ENCODE peak calls at places on chromosomes 13 and 19, in eight cellular contexts. A is effector memory CD4-positive, alpha-beta T cell; U is psoas muscle; N is naive thymus-derived CD4-positive, alpha-beta T cell; J is DND-41; X is left lung; Z is Caco-2; V is astrocyte. W is an unnamed sample.

GRCh38 chr19:9250630-9251029 is at the start of gene OR7E24:
- DNase-seq in X (no peak), A (no peak), N (no peak), Z (no peak), V (no peak), J (no peak), U (no peak), W (no peak)

GRCh38 chr13:108427355-108427754 is 157.8 kb downstream of the TNFSF13B start:
- DNase-seq in N (no peak), A (no peak), V (no peak), U (no peak), J (no peak), X (no peak), Z (no peak), W (peak)

GRCh38 chr19:29404015-29404414 is 121.8 kb upstream of the VSTM2B start:
- DNase-seq in A (no peak), U (no peak), V (no peak), Z (no peak), J (no peak), N (no peak), X (no peak), W (no peak)

GRCh38 chr19:55189424-55189823 is 9.3 kb upstream of the SYT5 start:
- DNase-seq in U (peak), X (no peak), J (no peak), N (no peak), A (no peak), V (peak), Z (no peak), W (peak)

GRCh38 chr19:51421229-51422052 is 4.0 kb upstream of the SIGLEC10 start:
- DNase-seq in Z (no peak), A (no peak), U (no peak), V (no peak), X (no peak), N (no peak), J (no peak), W (no peak)

GRCh38 chr13:47249296-47249695 is 352.4 kb upstream of the HTR2A start:
- DNase-seq in J (no peak), A (no peak), X (no peak), V (no peak), N (no peak), Z (no peak), U (no peak), W (no peak)

GRCh38 chr13:46165485-46166220 is 16.3 kb downstream of the LCP1 start:
- DNase-seq in Z (no peak), N (no peak), V (peak), J (no peak), X (no peak), A (no peak), U (no peak), W (no peak)

GRCh38 chr19:49580264-49581006 is at the start of gene NOSIP:
- DNase-seq in Z (peak), X (peak), U (peak), V (peak), N (peak), A (peak), J (peak), W (peak)

GRCh38 chr13:35994131-35994966 is 136.8 kb downstream of the DCLK1 start:
- DNase-seq in V (peak), Z (no peak), A (no peak), U (peak), N (no peak), X (no peak), J (no peak), W (peak)

GRCh38 chr19:46782355-46783019 is 5.9 kb downstream of the SLC1A5 start:
- DNase-seq in X (no peak), V (no peak), Z (no peak), J (no peak), A (no peak), U (no peak), N (no peak), W (no peak)

GRCh38 chr19:46785980-46786235 is 2.5 kb downstream of the SLC1A5 start:
- DNase-seq in U (no peak), N (no peak), A (no peak), J (no peak), X (no peak), Z (no peak), V (no peak), W (no peak)

GRCh38 chr19:46784262-46785053 is 3.9 kb downstream of the SLC1A5 start:
- DNase-seq in V (peak), U (peak), X (peak), Z (peak), J (peak), N (no peak), A (no peak), W (peak)

GRCh38 chr19:46785054-46785979 is 3.1 kb downstream of the SLC1A5 start:
- DNase-seq in J (no peak), A (no peak), U (no peak), X (no peak), Z (no peak), V (no peak), N (no peak), W (no peak)

DNA sequence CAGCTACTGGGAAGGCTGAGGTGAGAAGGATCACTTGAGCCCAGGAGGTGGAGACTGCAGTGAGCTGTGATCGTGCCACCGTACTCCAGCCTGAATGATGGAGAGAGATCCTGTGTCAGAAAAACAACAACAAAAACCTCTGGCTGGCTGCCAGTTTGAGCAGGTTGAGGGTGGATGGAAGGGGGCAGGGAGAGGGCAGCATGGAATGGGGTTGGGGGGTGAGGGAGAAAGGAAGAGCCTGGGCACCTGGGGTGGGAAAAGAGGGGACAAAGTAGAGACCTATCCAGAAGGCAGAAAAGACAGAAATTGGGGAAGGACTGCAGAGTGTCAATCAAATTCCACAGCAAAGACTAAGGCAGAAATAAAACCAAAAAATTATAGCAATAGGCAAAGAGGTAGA is 4.7 kb downstream of the SLC1A5 start:
- DNase-seq in V (no peak), A (no peak), N (no peak), J (no peak), Z (no peak), X (no peak), U (no peak), W (no peak)
- H3K4me3 ChIP-seq in V (peak), A (no peak), N (no peak), J (peak), Z (no peak), X (peak), U (no peak), W (no peak)

GRCh38 chr13:51179432-51179971 is 42.7 kb upstream of the FAM124A start:
- DNase-seq in U (no peak), N (no peak), J (no peak), V (no peak), X (no peak), Z (no peak), A (no peak), W (no peak)

GRCh38 chr13:51175639-51176038 is 46.6 kb upstream of the FAM124A start:
- DNase-seq in J (no peak), X (no peak), N (no peak), A (no peak), Z (no peak), U (no peak), V (no peak), W (no peak)

GRCh38 chr13:51177188-51177587 is 45.0 kb upstream of the FAM124A start:
- DNase-seq in X (no peak), A (no peak), U (no peak), V (no peak), N (no peak), J (no peak), Z (no peak), W (no peak)

GRCh38 chr13:51178456-51179074 is 43.6 kb upstream of the FAM124A start:
- DNase-seq in A (no peak), V (no peak), J (no peak), X (no peak), N (no peak), Z (no peak), U (no peak), W (no peak)

DNA sequence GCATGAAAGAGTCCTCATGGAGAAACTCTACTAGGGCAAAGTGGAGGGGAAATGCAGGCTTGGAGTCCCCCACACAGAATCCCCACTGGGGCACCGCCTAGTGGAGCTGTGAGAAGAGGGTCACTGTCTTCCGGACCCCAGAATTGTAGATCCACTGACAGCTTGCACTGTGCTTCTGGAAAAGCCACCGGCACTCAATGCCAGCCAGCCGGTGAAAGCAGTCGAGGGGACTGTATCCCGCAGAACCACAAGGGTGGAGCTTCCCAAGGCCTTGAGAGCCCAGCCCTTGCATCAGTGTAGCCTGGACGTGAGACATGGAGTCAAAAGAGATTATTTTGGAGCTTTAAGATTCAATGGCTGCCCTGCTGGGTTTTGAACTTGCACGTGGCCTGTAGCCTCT is 47.2 kb upstream of the FAM124A start:
- DNase-seq in A (no peak), J (no peak), Z (no peak), V (no peak), U (no peak), X (no peak), N (no peak), W (no peak)
- H3K4me3 ChIP-seq in A (no peak), J (no peak), Z (no peak), V (no peak), U (no peak), X (no peak), N (no peak), W (no peak)

GRCh38 chr13:98591721-98592352 is 14.9 kb upstream of the STK24 start:
- DNase-seq in N (no peak), X (no peak), A (no peak), Z (no peak), V (no peak), U (no peak), J (no peak), W (no peak)
- H3K4me3 ChIP-seq in N (no peak), X (no peak), A (no peak), Z (no peak), V (no peak), U (no peak), J (no peak), W (no peak)

DNA sequence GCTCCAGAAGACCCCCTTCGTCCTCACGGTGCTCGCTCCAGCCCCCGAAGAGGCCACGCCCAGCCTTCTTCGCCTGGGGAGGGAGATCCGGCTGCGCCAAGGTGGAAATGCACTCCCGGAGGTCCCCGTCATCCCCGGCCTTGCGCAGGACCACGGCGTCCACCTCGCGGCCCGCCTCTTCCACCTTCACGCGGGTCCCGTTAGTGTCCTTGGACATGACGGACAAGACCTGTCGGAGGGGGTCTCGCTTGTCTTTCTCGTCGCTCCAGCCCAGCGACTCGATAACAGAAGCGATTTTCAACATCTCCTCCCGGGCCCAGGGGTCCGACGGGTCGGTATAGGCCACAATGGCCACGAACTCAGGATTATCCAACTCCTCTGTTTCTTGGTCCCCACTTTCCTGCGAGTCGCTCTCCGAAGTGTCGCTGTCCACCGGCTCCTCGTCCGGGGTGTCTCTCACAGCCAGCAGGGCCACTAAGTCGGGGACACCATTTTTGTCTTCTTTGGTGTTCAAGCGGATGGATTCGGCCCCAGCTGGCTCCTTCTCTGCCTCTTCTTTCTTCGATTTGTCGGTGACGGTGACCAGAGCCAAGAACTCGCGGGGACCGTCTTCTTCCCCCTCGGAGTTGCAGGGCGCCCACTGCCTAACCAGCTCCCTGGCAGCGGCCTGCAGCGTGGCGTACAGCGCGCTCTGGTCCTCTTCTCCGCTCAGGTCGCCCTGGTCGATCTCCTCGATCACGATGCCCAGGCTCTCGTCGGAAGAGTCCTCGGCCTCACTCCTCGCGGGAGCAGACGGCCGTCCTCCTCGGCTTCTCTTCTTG is 1.3 kb downstream of the PNMA8B start:
- DNase-seq in Z (no peak), X (peak), U (no peak), J (no peak), V (no peak), N (no peak), A (no peak), W (no peak)
- H3K4me3 ChIP-seq in Z (no peak), X (peak), U (peak), J (no peak), V (no peak), N (peak), A (peak), W (no peak)

DNA sequence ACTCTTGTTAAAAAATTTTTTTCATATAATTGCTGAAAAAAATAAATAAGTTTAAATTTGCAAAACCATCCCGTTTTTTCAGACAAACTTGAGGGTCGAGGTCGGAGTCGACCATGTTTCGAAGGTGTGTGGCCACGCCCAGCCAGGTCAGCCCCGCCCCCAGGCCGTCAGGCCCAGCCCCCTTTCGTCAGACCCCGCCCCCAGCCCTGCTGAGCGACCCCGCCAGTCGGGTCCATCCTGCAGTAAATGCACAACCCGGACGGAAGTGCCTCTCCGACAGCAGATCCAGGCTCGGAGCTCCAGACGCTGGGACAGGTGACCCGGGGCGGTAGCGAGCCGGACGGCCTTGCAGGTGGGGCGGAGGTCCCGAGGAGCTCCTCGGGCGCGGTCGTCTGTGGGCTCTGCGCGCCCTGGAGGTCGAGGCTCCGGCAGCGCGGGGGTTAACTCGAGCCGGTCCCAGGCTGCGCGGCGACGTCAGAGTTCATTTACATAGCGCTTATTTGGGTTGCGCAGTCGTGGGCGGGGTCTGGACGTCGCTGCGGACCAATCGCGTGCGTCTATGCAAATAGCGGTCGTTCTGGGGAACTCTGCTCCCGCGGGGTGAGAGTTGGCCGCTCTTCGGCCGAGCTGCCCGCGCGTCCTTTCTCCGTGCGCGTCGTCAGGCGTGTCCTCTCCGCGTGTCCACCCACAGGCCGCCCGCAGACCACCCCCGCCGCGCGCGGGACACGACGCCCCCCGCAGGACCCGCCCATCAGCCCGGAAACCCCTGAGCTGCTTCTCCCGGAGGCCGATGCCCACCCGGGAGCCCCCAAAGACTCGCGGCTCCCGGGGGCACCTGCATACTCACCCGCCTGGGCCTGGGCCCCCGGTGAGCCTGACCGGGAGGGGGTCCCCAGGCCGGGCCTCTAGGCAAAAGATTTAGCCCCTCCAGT is at the start of gene OCEL1:
- DNase-seq in U (peak), X (peak), A (peak), J (peak), Z (peak), N (peak), V (peak), W (peak)
- H3K4me3 ChIP-seq in U (peak), X (peak), A (peak), J (peak), Z (peak), N (peak), V (peak), W (peak)

DNA sequence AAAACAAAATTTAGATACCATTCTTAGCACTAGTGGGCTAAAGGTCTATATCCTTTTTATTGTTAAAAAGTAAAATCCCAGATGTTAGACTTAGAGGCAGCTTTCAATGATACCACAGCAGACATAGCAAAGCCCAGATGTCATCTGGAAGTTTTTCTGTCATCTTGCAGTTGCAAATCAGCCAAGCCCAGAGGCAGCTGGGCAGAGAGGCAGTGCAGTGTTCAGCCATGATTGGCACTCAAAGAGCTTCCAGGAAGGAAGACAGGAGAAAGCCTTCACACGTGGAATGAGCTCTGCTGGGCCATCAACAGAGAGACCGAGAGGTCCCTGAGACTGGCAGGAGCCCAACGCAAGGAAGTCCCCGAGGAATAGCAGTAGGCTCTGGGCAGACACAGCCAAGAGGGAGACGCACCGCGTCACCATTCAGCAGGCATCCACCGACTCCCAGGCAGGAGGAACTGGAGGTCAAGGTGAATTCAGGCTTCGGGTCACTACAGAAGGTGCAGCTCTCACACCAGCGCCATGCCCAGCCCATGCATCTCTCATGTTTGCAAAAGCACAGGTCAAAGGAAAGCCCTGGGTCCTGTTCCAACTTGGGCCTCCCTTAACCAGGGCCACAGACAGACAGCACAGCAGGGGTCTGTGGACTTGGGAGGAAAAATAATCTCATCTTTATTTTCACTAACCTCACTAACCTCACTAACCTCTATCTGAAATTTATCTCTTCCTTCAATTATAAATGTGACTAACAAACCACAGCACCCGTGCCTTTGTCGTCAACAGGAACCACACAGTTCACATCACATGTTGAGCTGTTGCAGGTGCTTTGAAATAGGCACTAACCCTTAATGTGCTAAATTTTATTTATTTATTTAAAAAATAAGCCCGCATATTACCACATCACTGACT is 54.9 kb downstream of the TUBGCP3 start:
- DNase-seq in U (no peak), X (no peak), V (no peak), Z (no peak), J (peak), A (no peak), N (peak), W (no peak)
- H3K4me3 ChIP-seq in U (no peak), X (no peak), V (no peak), Z (no peak), J (no peak), A (no peak), N (no peak), W (no peak)

DNA sequence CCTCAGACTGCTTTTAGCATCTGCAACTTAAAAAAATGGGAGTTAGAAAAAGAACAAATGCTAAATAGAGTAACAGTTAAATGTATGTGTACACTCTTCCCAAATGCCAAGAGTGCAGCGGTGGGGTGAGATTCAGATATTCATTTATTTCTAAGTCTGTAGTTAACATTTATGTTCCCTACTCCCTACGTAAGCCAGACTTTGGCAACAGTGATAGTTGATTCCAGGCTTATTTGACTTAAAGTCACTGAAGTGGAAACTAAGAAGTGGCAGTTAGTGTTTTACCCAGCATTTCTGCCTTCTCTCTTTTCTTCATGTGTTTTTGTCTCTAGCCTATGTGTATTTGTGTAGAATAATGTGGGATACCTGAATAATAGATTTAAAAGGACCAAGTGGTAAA is 4.5 kb downstream of the MIR17HG start:
- DNase-seq in X (no peak), N (no peak), U (no peak), J (no peak), A (no peak), V (no peak), Z (no peak), W (no peak)
- H3K4me3 ChIP-seq in X (no peak), N (no peak), U (no peak), J (no peak), A (no peak), V (no peak), Z (no peak), W (no peak)